ENCODE peak calls at places on chromosomes 7 and 10, in four cellular contexts. E is B cell, I is BE2C, F is A549. D is an unnamed sample.
A peak's percentile ranks its signal among the peaks of the same experiment; 100 is the strongest.

GRCh38 chr7:45363669-45364068 is 206.1 kb downstream of the RAMP3 start:
- DNase-seq in I (no peak), E (no peak), F (no peak), D (no peak)

GRCh38 chr10:58335306-58336005 is 650 bp downstream of the UBE2D1 start:
- DNase-seq in E (no peak), F (peak; percentile 40), I (peak; percentile 11), D (no peak)

GRCh38 chr7:107025449-107026103 is 18.9 kb upstream of the PRKAR2B start:
- DNase-seq in F (peak; percentile 34), I (no peak), E (no peak), D (no peak)

GRCh38 chr7:155387066-155387620 is 70.8 kb upstream of the EN2 start:
- DNase-seq in E (no peak), F (no peak), I (no peak), D (no peak)

GRCh38 chr7:77450054-77450453 is 33.9 kb upstream of the GSAP start:
- DNase-seq in E (no peak), F (no peak), I (no peak), D (no peak)

GRCh38 chr7:82044497-82045080 is 274.7 kb upstream of the HGF start:
- DNase-seq in I (peak; percentile 37), F (peak; percentile 66), E (no peak), D (peak; percentile 8)

GRCh38 chr10:7406712-7407333 is 4.0 kb downstream of the SFMBT2 start:
- DNase-seq in F (no peak), I (no peak), E (no peak), D (no peak)

GRCh38 chr7:13077466-13077865 is 390.0 kb downstream of the ARL4A start:
- DNase-seq in F (no peak), E (no peak), I (no peak), D (no peak)

GRCh38 chr10:93816123-93816747 is 58.5 kb downstream of the LGI1 start:
- DNase-seq in F (peak; percentile 54), I (peak; percentile 72), E (peak; percentile 27), D (peak; percentile 47)

GRCh38 chr10:93376372-93377296 is 105.5 kb downstream of the MYOF start:
- DNase-seq in F (peak; percentile 90), E (peak; percentile 65), I (peak; percentile 37), D (peak; percentile 63)

GRCh38 chr10:113648478-113648877 is 15.4 kb downstream of the NRAP start:
- DNase-seq in E (no peak), I (no peak), F (no peak), D (no peak)

GRCh38 chr10:11677480-11677879 is 64.7 kb upstream of the ECHDC3 start:
- DNase-seq in F (no peak), I (no peak), E (no peak), D (no peak)

GRCh38 chr7:54964136-54964535 is 54.7 kb upstream of the EGFR start:
- DNase-seq in F (no peak), I (no peak), E (no peak), D (no peak)

GRCh38 chr7:138755831-138756590 is 41.8 kb upstream of the TMEM213 start:
- DNase-seq in F (no peak), I (no peak), E (no peak), D (no peak)

GRCh38 chr10:123618224-123618623 is 47.9 kb upstream of the GPR26 start:
- DNase-seq in F (no peak), E (no peak), I (no peak), D (no peak)

GRCh38 chr10:123613346-123613850 is 52.8 kb upstream of the GPR26 start:
- DNase-seq in E (no peak), F (no peak), I (no peak), D (no peak)

GRCh38 chr10:123611243-123611642 is 54.9 kb upstream of the GPR26 start:
- DNase-seq in E (no peak), I (no peak), F (no peak), D (no peak)

GRCh38 chr10:123611876-123612275 is 54.3 kb upstream of the GPR26 start:
- DNase-seq in E (no peak), F (no peak), I (no peak), D (no peak)

GRCh38 chr10:123614888-123615287 is 51.3 kb upstream of the GPR26 start:
- DNase-seq in E (no peak), F (peak; percentile 20), I (no peak), D (peak; percentile 48)
- TF ChIP-seq CTCF in E (no peak), F (no peak), I (no peak), D (no peak)

GRCh38 chr7:23530355-23530754 is 1.4 kb downstream of the TRA2A start:
- DNase-seq in E (peak; percentile 62), F (peak; percentile 47), I (peak; percentile 15), D (peak; percentile 68)

GRCh38 chr7:23531794-23532489 is at the start of gene TRA2A:
- DNase-seq in E (peak; percentile 89), I (peak; percentile 97), F (peak; percentile 96), D (peak; percentile 97)

GRCh38 chr7:23530901-23531793 is 634 bp downstream of the TRA2A start:
- DNase-seq in I (peak; percentile 66), E (peak; percentile 37), F (peak; percentile 70), D (peak; percentile 56)

GRCh38 chr7:23529262-23529859 is 2.4 kb downstream of the TRA2A start:
- DNase-seq in E (no peak), I (no peak), F (no peak), D (no peak)

GRCh38 chr7:23533160-23533559 is 1.4 kb upstream of the TRA2A start:
- DNase-seq in F (no peak), I (no peak), E (no peak), D (no peak)
- TF ChIP-seq CTCF in F (no peak), I (no peak), E (peak; percentile 10), D (no peak)

DNA sequence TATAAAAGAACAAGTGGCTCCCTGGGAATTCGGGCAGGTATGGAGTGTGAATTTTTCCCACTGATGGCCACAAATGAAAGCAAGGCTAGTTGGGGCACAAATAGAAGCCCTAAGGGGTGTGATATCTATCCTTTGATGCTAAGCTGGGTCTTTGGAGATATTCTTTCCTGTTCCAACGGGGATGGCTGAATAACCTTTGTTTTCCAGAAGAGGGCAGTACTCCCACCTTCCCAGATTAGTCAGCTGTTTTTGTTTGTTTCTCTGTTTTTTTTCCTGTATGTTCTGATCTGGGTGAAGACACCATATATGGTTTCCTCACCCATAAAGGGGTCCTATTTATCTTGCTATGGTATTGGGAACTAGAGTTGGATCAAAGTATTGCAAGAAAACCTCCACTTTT is 947.7 kb upstream of the SORCS1 start:
- DNase-seq in I (no peak), E (no peak), F (peak; percentile 4), D (no peak)
- TF ChIP-seq CTCF in I (peak; percentile 61), E (no peak), F (no peak), D (no peak)

GRCh38 chr7:135321556-135321955 is 87.9 kb downstream of the STRA8 start:
- DNase-seq in F (no peak), E (no peak), I (peak; percentile 76), D (no peak)
- TF ChIP-seq CTCF in F (no peak), E (no peak), I (no peak), D (no peak)